ENCODE peak calls at places on chromosomes 12 and 14, in ten cellular contexts. O is GM23338; W is testis; Y is tibial nerve; P is trophoblast cell; E is A549; V is naive thymus-derived CD4-positive, alpha-beta T cell; R is aorta; A is kidney; I is cardiac muscle cell. G is an unnamed sample. For H3K4me1, the result is how much of the 10 kb centered on the place peaks cover.

GRCh38 chr14:102545461-102546265 is 36.1 kb upstream of the ANKRD9 start:
- DNase-seq in O (peak), W (peak), Y (no peak), P (peak), E (no peak), V (no peak), R (no peak), A (no peak), I (peak), G (no peak)

GRCh38 chr12:107929436-107929835 is 154.9 kb downstream of the ASCL4 start:
- DNase-seq in O (peak), W (peak), Y (no peak), P (peak), E (peak), V (no peak), R (no peak), A (no peak), I (peak), G (no peak)

GRCh38 chr12:54521291-54522062 is 23.9 kb downstream of the NCKAP1L start:
- DNase-seq in O (no peak), W (no peak), Y (no peak), P (no peak), E (no peak), V (no peak), R (no peak), A (no peak), I (no peak), G (no peak)

GRCh38 chr14:20608383-20609095 is 17.4 kb upstream of the RNASE12 start:
- DNase-seq in O (peak), W (no peak), Y (no peak), P (no peak), E (no peak), V (no peak), R (no peak), A (no peak), I (no peak), G (no peak)

GRCh38 chr12:12273291-12273957 is 6.6 kb upstream of the LRP6 start:
- DNase-seq in O (no peak), W (no peak), Y (no peak), P (peak), E (no peak), V (no peak), R (no peak), A (no peak), I (no peak), G (no peak)

GRCh38 chr14:102848830-102849521 is 71.7 kb downstream of the TRAF3 start:
- DNase-seq in O (no peak), W (peak), Y (peak), P (no peak), E (no peak), V (no peak), R (peak), A (no peak), I (peak), G (peak)

GRCh38 chr12:39074063-39074462 is 168.7 kb upstream of the CPNE8 start:
- DNase-seq in O (no peak), W (no peak), Y (no peak), P (no peak), E (no peak), V (no peak), R (no peak), A (no peak), I (no peak), G (no peak)

GRCh38 chr14:31024577-31025334 is 693 bp upstream of the AP4S1 start:
- DNase-seq in O (no peak), W (no peak), Y (no peak), P (peak), E (no peak), V (peak), R (no peak), A (no peak), I (no peak), G (no peak)

GRCh38 chr14:37223947-37224474 is 26.3 kb downstream of the MIPOL1 start:
- DNase-seq in O (no peak), W (no peak), Y (no peak), P (no peak), E (peak), V (no peak), R (no peak), A (no peak), I (no peak), G (no peak)

GRCh38 chr14:92553456-92553855 is 39.9 kb downstream of the RIN3 start:
- DNase-seq in O (peak), W (peak), Y (no peak), P (peak), E (peak), V (no peak), R (peak), A (no peak), I (peak), G (no peak)

GRCh38 chr12:68497112-68497511 is 113.6 kb upstream of the RAP1B start:
- DNase-seq in O (no peak), W (no peak), Y (no peak), P (no peak), E (no peak), V (no peak), R (no peak), A (no peak), I (no peak), G (no peak)

GRCh38 chr12:91877022-91877421 is 268.6 kb downstream of the BTG1 start:
- DNase-seq in O (no peak), W (peak), Y (peak), P (peak), E (no peak), V (peak), R (peak), A (no peak), I (peak), G (peak)

GRCh38 chr12:98137278-98137677 is 378.1 kb upstream of the TMPO start:
- DNase-seq in O (no peak), W (no peak), Y (no peak), P (no peak), E (no peak), V (no peak), R (no peak), A (no peak), I (no peak), G (no peak)

GRCh38 chr12:12278899-12279298 is 12.1 kb upstream of the LRP6 start:
- DNase-seq in O (no peak), W (no peak), Y (no peak), P (no peak), E (no peak), V (no peak), R (no peak), A (no peak), I (peak), G (no peak)

GRCh38 chr12:120909633-120910318 is 5.6 kb upstream of the SPPL3 start:
- DNase-seq in O (no peak), W (no peak), Y (no peak), P (no peak), E (no peak), V (no peak), R (no peak), A (no peak), I (no peak), G (no peak)

GRCh38 chr14:53692451-53693330 is 263.9 kb downstream of the BMP4 start:
- DNase-seq in O (no peak), W (no peak), Y (no peak), P (no peak), E (no peak), V (no peak), R (no peak), A (no peak), I (no peak), G (no peak)

GRCh38 chr12:96882862-96883261 is 24.2 kb upstream of the NEDD1 start:
- DNase-seq in O (no peak), W (no peak), Y (no peak), P (no peak), E (no peak), V (no peak), R (no peak), A (no peak), I (peak), G (no peak)

GRCh38 chr12:32115404-32116104 is 8.9 kb downstream of the BICD1 start:
- DNase-seq in O (no peak), W (peak), Y (peak), P (no peak), E (peak), V (no peak), R (peak), A (peak), I (peak), G (peak)

GRCh38 chr12:107761502-107761904 is 566 bp upstream of the PRDM4 start:
- DNase-seq in O (peak), W (peak), Y (no peak), P (peak), E (no peak), V (no peak), R (no peak), A (no peak), I (peak), G (no peak)

GRCh38 chr12:28610401-28611114 is 420.3 kb downstream of the CCDC91 start:
- DNase-seq in O (no peak), W (no peak), Y (no peak), P (no peak), E (no peak), V (no peak), R (no peak), A (no peak), I (peak), G (no peak)

GRCh38 chr12:47408171-47408871 is 297.5 kb downstream of the RPAP3 start:
- DNase-seq in O (peak), W (no peak), Y (no peak), P (peak), E (peak), V (peak), R (no peak), A (no peak), I (no peak), G (no peak)

GRCh38 chr12:45077259-45077658 is 26.4 kb upstream of the DBX2 start:
- DNase-seq in O (peak), W (no peak), Y (no peak), P (no peak), E (no peak), V (no peak), R (no peak), A (no peak), I (no peak), G (no peak)

GRCh38 chr14:34354556-34354955 is 107.5 kb downstream of the SPTSSA start:
- DNase-seq in O (no peak), W (no peak), Y (no peak), P (no peak), E (no peak), V (no peak), R (no peak), A (no peak), I (no peak), G (no peak)

GRCh38 chr14:70555890-70556289 is 21.1 kb upstream of the ADAM20 start:
- DNase-seq in O (peak), W (no peak), Y (no peak), P (no peak), E (no peak), V (no peak), R (no peak), A (peak), I (peak), G (peak)

GRCh38 chr12:33718631-33719030 is 279.0 kb upstream of the SYT10 start:
- DNase-seq in O (no peak), W (no peak), Y (no peak), P (no peak), E (no peak), V (no peak), R (no peak), A (no peak), I (no peak), G (no peak)

GRCh38 chr12:62834406-62834805 is 100.5 kb downstream of the PPM1H start:
- DNase-seq in O (no peak), W (peak), Y (no peak), P (no peak), E (no peak), V (no peak), R (no peak), A (no peak), I (no peak), G (peak)

DNA sequence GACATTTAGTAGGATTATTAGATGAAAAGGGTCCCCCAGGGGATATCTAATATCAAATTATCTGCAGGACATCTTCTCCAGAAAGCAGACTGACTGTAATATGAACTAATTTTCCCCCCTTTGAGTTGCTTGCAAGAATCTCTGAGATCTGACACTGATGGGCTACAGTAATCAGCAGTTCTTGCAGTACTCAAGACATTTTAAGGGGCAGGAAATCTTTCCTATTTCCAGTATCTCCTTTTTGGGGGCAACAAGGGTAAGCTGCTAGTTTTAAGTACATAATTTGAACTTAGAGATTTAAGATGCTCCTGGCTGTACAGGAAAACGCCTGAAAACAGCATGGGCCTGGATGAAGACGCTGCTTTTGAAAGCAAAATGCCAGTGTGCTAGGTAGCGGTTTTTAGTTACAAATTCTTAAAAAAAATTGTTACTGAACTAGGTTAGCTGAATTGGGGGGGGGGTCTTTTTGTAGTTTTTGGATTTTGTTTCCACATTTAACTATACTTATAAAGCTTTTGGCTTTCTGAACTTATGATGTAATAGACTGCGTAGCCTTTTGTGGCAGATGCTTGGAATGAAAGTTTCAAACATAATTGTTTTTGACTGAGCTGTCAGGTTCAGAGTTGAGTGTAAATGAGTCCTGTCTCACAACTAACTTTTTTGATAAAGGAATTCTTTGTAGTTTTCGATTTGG is 2.3 kb downstream of the FRMD6 start:
- DNase-seq in O (no peak), W (no peak), Y (no peak), P (no peak), E (no peak), V (no peak), R (no peak), A (no peak), I (no peak), G (no peak)
- H3K4me1 ChIP-seq in O (under half), W (under half), Y (half or more), P (under half), E (under half), V (under half), R (under half), A (under half), I (under half), G (under half)

GRCh38 chr14:61332658-61333029 is 11.3 kb downstream of the PRKCH start:
- DNase-seq in O (no peak), W (no peak), Y (no peak), P (no peak), E (no peak), V (no peak), R (no peak), A (no peak), I (no peak), G (no peak)
- H3K4me1 ChIP-seq in O (under half), W (under half), Y (under half), P (under half), E (under half), V (half or more), R (under half), A (under half), I (under half), G (under half)

GRCh38 chr12:3727354-3727753 is 25.6 kb downstream of the CRACR2A start:
- DNase-seq in O (no peak), W (no peak), Y (no peak), P (no peak), E (no peak), V (no peak), R (no peak), A (no peak), I (no peak), G (no peak)

GRCh38 chr12:3726455-3726854 is 26.5 kb downstream of the CRACR2A start:
- DNase-seq in O (no peak), W (no peak), Y (no peak), P (no peak), E (no peak), V (peak), R (no peak), A (no peak), I (no peak), G (no peak)

GRCh38 chr12:3722368-3722767 is 30.5 kb downstream of the CRACR2A start:
- DNase-seq in O (no peak), W (no peak), Y (no peak), P (no peak), E (no peak), V (no peak), R (no peak), A (no peak), I (no peak), G (no peak)

GRCh38 chr12:3725267-3726115 is 27.4 kb downstream of the CRACR2A start:
- DNase-seq in O (peak), W (peak), Y (peak), P (no peak), E (no peak), V (no peak), R (no peak), A (no peak), I (peak), G (no peak)

DNA sequence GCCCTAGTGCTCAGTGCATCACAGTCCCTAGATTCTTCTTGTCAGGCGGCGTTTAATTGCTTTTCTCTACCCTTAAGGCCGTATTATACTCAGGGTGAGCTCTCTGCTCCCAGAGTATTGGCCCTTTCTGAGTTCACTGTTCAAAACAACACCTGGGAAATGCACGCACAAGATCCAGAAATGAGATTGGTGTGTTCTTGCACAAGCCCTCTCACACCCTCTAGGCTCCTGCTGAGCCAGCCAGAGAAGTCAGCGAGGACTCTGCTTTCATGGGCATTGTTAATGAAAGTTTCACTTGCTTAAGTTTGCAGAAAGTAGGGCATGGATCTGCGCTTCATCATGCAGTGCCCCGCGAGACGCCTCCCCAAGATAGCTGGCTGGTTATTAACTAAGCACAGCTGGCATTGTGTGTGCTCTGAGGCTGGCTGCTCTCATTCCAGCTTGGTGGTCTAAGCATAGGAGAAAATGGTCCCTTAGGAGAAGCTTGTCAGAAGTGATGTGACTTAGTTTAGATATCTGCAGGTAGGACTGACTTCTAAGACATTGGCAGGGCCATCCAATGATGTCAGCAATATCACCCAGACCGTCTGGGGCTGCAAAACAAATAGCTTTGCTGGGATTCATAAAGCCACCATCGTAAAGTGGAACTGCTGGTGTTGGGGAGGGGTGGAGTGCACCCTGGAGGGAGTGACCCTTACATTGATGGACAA is 28.7 kb downstream of the CRACR2A start:
- DNase-seq in O (no peak), W (no peak), Y (no peak), P (no peak), E (no peak), V (no peak), R (no peak), A (no peak), I (no peak), G (no peak)
- H3K4me1 ChIP-seq in O (under half), W (under half), Y (under half), P (under half), E (under half), V (under half), R (under half), A (under half), I (under half), G (under half)

GRCh38 chr12:121976950-121977349 is 44.7 kb upstream of the BCL7A start:
- DNase-seq in O (no peak), W (no peak), Y (no peak), P (no peak), E (no peak), V (no peak), R (no peak), A (no peak), I (no peak), G (no peak)

GRCh38 chr12:121975029-121975428 is 46.7 kb upstream of the BCL7A start:
- DNase-seq in O (no peak), W (no peak), Y (no peak), P (no peak), E (no peak), V (no peak), R (no peak), A (no peak), I (no peak), G (no peak)

GRCh38 chr12:121968880-121969279 is 50.5 kb downstream of the CFAP251 start:
- DNase-seq in O (no peak), W (no peak), Y (peak), P (no peak), E (no peak), V (no peak), R (peak), A (no peak), I (no peak), G (no peak)

GRCh38 chr12:121970901-121971300 is 50.8 kb upstream of the BCL7A start:
- DNase-seq in O (no peak), W (no peak), Y (no peak), P (no peak), E (no peak), V (no peak), R (no peak), A (no peak), I (no peak), G (peak)

DNA sequence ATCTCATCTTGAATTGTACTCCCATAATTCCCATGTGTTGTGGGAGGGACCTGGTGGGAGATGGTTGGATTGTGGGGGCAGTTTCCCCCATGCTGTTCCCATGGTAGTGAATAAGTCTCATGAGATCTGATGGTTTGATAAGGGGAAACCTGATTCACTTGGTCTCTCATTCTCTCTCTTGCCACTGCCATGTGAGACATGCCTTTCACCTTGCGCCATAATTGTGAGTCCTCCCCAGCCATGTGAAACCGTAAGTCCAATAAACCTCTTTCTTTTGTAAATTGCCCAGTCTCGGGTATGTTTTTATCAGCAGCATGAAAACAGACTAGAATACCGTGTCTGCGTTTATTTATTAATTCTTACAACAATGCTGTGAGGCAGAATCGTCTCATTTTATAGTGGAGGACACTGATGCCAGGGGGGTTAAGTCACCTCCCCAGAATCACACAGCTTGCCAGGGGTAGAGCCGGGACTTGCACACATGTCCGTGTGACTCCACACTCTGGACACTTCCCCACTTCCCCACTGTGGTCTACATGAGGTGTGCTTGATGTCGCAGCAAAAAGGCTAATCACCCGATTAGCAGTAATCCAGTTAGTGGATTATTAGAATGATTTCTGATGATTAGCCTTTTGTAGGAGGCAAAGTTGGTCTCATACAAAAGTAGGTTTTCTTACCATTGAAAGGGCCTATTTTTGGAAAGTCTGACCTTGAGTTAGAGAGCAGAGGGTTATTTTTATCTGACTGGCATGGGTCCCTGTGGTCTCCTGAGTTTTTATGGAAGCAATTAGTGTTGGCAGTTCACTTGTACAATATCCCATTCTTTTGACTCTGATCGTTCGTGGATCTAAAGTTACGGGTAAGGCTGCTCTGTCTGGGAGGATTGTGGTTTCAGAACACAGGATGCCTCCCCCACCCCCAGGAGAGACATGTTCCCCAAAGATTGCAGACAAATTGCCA is 47.4 kb upstream of the BCL7A start:
- DNase-seq in O (no peak), W (no peak), Y (no peak), P (no peak), E (no peak), V (no peak), R (no peak), A (no peak), I (no peak), G (no peak)
- H3K4me1 ChIP-seq in O (under half), W (under half), Y (under half), P (under half), E (under half), V (under half), R (under half), A (under half), I (under half), G (under half)

GRCh38 chr12:27342551-27342950 is 9.9 kb downstream of the BMAL2 start:
- DNase-seq in O (no peak), W (no peak), Y (no peak), P (no peak), E (no peak), V (no peak), R (no peak), A (no peak), I (no peak), G (no peak)

GRCh38 chr12:27344760-27345159 is 12.1 kb downstream of the BMAL2 start:
- DNase-seq in O (no peak), W (no peak), Y (no peak), P (no peak), E (no peak), V (no peak), R (no peak), A (no peak), I (no peak), G (no peak)

GRCh38 chr12:27344246-27344645 is 11.6 kb downstream of the BMAL2 start:
- DNase-seq in O (no peak), W (no peak), Y (no peak), P (peak), E (no peak), V (no peak), R (no peak), A (no peak), I (no peak), G (no peak)

GRCh38 chr12:27345376-27345775 is 12.7 kb downstream of the BMAL2 start:
- DNase-seq in O (no peak), W (no peak), Y (no peak), P (no peak), E (no peak), V (no peak), R (no peak), A (no peak), I (no peak), G (no peak)

GRCh38 chr12:27343255-27344000 is 10.8 kb downstream of the BMAL2 start:
- DNase-seq in O (peak), W (no peak), Y (no peak), P (peak), E (peak), V (no peak), R (no peak), A (no peak), I (peak), G (no peak)
- H3K4me1 ChIP-seq in O (under half), W (under half), Y (under half), P (under half), E (under half), V (under half), R (under half), A (under half), I (under half), G (under half)

G was measured in heart left ventricle.